ENCODE peak calls at places on chromosomes 16 and 17, in four cellular contexts. E is T-helper 2 cell; D is activated CD4-positive, alpha-beta T cell treated with anti-CD3 and anti-CD28 coated beads, Interleukin-2, amount 10 ng/mL, durations not matched to agents 7 days and 5 days; P is MCF 10A. A is an unnamed sample.
A peak's percentile ranks its signal among the peaks of the same experiment; 100 is the strongest.

GRCh38 chr16:87581867-87582220 is 20.5 kb upstream of the JPH3 start:
- DNase-seq in E (no peak), D (no peak), P (peak; percentile 97), A (peak; percentile 99)

GRCh38 chr16:8590811-8591210 is 500 bp upstream of the TMEM114 start:
- DNase-seq in E (no peak), D (no peak), P (no peak), A (no peak)

GRCh38 chr17:74524751-74525725 is 6.2 kb downstream of the CD300LB start:
- DNase-seq in E (no peak), D (no peak), P (no peak), A (no peak)

GRCh38 chr17:39981207-39982068 is 831 bp downstream of the PSMD3 start:
- DNase-seq in E (no peak), D (no peak), P (no peak), A (peak; percentile 19)

GRCh38 chr17:66549731-66550207 is 247.4 kb downstream of the PRKCA start:
- DNase-seq in E (no peak), D (no peak), P (no peak), A (peak; percentile 82)

GRCh38 chr17:59420901-59421300 is 89.4 kb downstream of the YPEL2 start:
- DNase-seq in E (no peak), D (no peak), P (no peak), A (no peak)

GRCh38 chr16:5490499-5490898 is 392.9 kb upstream of the EEF2KMT start:
- DNase-seq in E (no peak), D (peak; percentile 13), P (no peak), A (no peak)

GRCh38 chr17:29570521-29570920 is 2.0 kb downstream of the TP53I13 start:
- DNase-seq in E (no peak), D (no peak), P (no peak), A (no peak)

GRCh38 chr16:87363771-87364476 is 19.7 kb downstream of the FBXO31 start:
- DNase-seq in E (no peak), D (no peak), P (no peak), A (peak; percentile 65)

GRCh38 chr17:1147664-1148063 is 32.1 kb downstream of the ABR start:
- DNase-seq in E (no peak), D (no peak), P (peak; percentile 86), A (peak; percentile 56)

GRCh38 chr16:66003196-66003595 is 363.3 kb upstream of the CDH5 start:
- DNase-seq in E (no peak), D (no peak), P (no peak), A (peak; percentile 69)

GRCh38 chr16:68644715-68645493 is at the start of gene CDH3:
- DNase-seq in E (no peak), D (no peak), P (peak; percentile 88), A (peak; percentile 31)

GRCh38 chr16:19008245-19008644 is 24.5 kb downstream of the TMC7 start:
- DNase-seq in E (no peak), D (no peak), P (peak; percentile 86), A (peak; percentile 86)

GRCh38 chr16:70804729-70805169 is 3.8 kb upstream of the VAC14 start:
- DNase-seq in E (no peak), D (no peak), P (no peak), A (no peak)

GRCh38 chr17:45722161-45722560 is 62.0 kb upstream of the CRHR1 start:
- DNase-seq in E (no peak), D (no peak), P (peak; percentile 20), A (peak; percentile 16)

GRCh38 chr16:4260360-4260759 is 12.5 kb downstream of the TFAP4 start:
- DNase-seq in E (no peak), D (no peak), P (peak; percentile 63), A (no peak)

GRCh38 chr17:39400547-39401411 is 647 bp downstream of the FBXL20 start:
- DNase-seq in E (no peak), D (peak; percentile 14), P (peak; percentile 16), A (peak; percentile 45)

GRCh38 chr17:9936075-9936474 is 31.0 kb upstream of the RCVRN start:
- DNase-seq in E (no peak), D (no peak), P (no peak), A (no peak)

GRCh38 chr17:45273551-45273957 is 11.7 kb upstream of the SPATA32 start:
- DNase-seq in E (no peak), D (no peak), P (no peak), A (no peak)

GRCh38 chr16:19139436-19140091 is 25.8 kb downstream of the ITPRIPL2 start:
- DNase-seq in E (no peak), D (no peak), P (no peak), A (no peak)

GRCh38 chr17:50909765-50910661 is 43.9 kb upstream of the TOB1 start:
- DNase-seq in E (peak; percentile 65), D (peak; percentile 86), P (no peak), A (no peak)

GRCh38 chr17:3956558-3956957 is 7.7 kb downstream of the ATP2A3 start:
- DNase-seq in E (no peak), D (no peak), P (no peak), A (no peak)

GRCh38 chr16:86355538-86355937 is 154.8 kb upstream of the FOXF1 start:
- DNase-seq in E (no peak), D (no peak), P (peak; percentile 61), A (peak; percentile 82)

GRCh38 chr17:3603119-3603869 is 5.9 kb downstream of the TRPV1 start:
- DNase-seq in E (no peak), D (no peak), P (peak; percentile 60), A (peak; percentile 34)

GRCh38 chr16:79419148-79419547 is 181.4 kb downstream of the MAF start:
- DNase-seq in E (no peak), D (no peak), P (no peak), A (no peak)

GRCh38 chr16:67733734-67734470 is 14.8 kb upstream of the GFOD2 start:
- DNase-seq in E (no peak), D (no peak), P (no peak), A (no peak)

GRCh38 chr17:62652251-62653001 is 25.0 kb downstream of the MRC2 start:
- DNase-seq in E (no peak), D (peak; percentile 19), P (peak; percentile 65), A (peak; percentile 89)

GRCh38 chr17:62164712-62165377 is 99.8 kb upstream of the MED13 start:
- DNase-seq in E (no peak), D (no peak), P (no peak), A (no peak)

GRCh38 chr16:9316615-9317014 is 225.2 kb downstream of the HAPSTR1 start:
- DNase-seq in E (no peak), D (no peak), P (no peak), A (no peak)

GRCh38 chr16:86414991-86415740 is 95.2 kb upstream of the FOXF1 start:
- DNase-seq in E (no peak), D (no peak), P (no peak), A (no peak)

GRCh38 chr16:74601131-74601871 is 5.6 kb downstream of the GLG1 start:
- DNase-seq in E (peak; percentile 16), D (peak; percentile 84), P (no peak), A (no peak)

GRCh38 chr16:19515765-19516164 is 6.1 kb downstream of the GDE1 start:
- DNase-seq in E (no peak), D (no peak), P (no peak), A (peak; percentile 73)

GRCh38 chr16:30085820-30086219 is 5.9 kb downstream of the TBX6 start:
- DNase-seq in E (no peak), D (no peak), P (no peak), A (no peak)

GRCh38 chr17:66474810-66475497 is 172.5 kb downstream of the PRKCA start:
- DNase-seq in E (no peak), D (no peak), P (no peak), A (no peak)